ENCODE peak calls at places on chromosomes 16 and 17, in five cellular contexts. One of them, this sample, is unnamed.

GRCh38 chr17:82933911-82934310 is 94.1 kb upstream of the ZNF750 start:
- DNase-seq in AG04450: no peak
- DNase-seq in AG10803: no peak
- DNase-seq in neuronal stem cell: no peak
- DNase-seq in NCI-H187 treated with DMSO at 0.1 percent for 48 hours: no peak
- DNase-seq in this sample: peak

GRCh38 chr16:85126731-85127662 is 14.7 kb upstream of the CIBAR2 start:
- DNase-seq in AG04450: peak
- DNase-seq in AG10803: peak
- DNase-seq in neuronal stem cell: peak
- DNase-seq in NCI-H187 treated with DMSO at 0.1 percent for 48 hours: no peak
- DNase-seq in this sample: no peak

GRCh38 chr17:50923611-50924010 is 57.5 kb upstream of the TOB1 start:
- DNase-seq in AG04450: no peak
- DNase-seq in AG10803: no peak
- DNase-seq in neuronal stem cell: no peak
- DNase-seq in NCI-H187 treated with DMSO at 0.1 percent for 48 hours: no peak
- DNase-seq in this sample: no peak

GRCh38 chr17:44522883-44523671 is 19.9 kb upstream of the GPATCH8 start:
- DNase-seq in AG04450: no peak
- DNase-seq in AG10803: peak
- DNase-seq in neuronal stem cell: no peak
- DNase-seq in NCI-H187 treated with DMSO at 0.1 percent for 48 hours: no peak
- DNase-seq in this sample: peak

GRCh38 chr17:55295411-55296170 is 30.8 kb downstream of the HLF start:
- DNase-seq in AG04450: peak
- DNase-seq in AG10803: peak
- DNase-seq in neuronal stem cell: peak
- DNase-seq in NCI-H187 treated with DMSO at 0.1 percent for 48 hours: no peak
- DNase-seq in this sample: no peak

GRCh38 chr17:4607261-4607731 is 23.0 kb downstream of the SMTNL2 start:
- DNase-seq in AG04450: no peak
- DNase-seq in AG10803: no peak
- DNase-seq in neuronal stem cell: no peak
- DNase-seq in NCI-H187 treated with DMSO at 0.1 percent for 48 hours: no peak
- DNase-seq in this sample: no peak

GRCh38 chr16:58614212-58614611 is 15.4 kb downstream of the CNOT1 start:
- DNase-seq in AG04450: no peak
- DNase-seq in AG10803: peak
- DNase-seq in neuronal stem cell: no peak
- DNase-seq in NCI-H187 treated with DMSO at 0.1 percent for 48 hours: no peak
- DNase-seq in this sample: peak

GRCh38 chr17:58246104-58246740 is 7.8 kb downstream of the LPO start:
- DNase-seq in AG04450: no peak
- DNase-seq in AG10803: no peak
- DNase-seq in neuronal stem cell: no peak
- DNase-seq in NCI-H187 treated with DMSO at 0.1 percent for 48 hours: no peak
- DNase-seq in this sample: no peak

GRCh38 chr17:22286337-22287041 is 594.2 kb downstream of the KCNJ18 start:
- DNase-seq in AG04450: no peak
- DNase-seq in AG10803: no peak
- DNase-seq in neuronal stem cell: no peak
- DNase-seq in NCI-H187 treated with DMSO at 0.1 percent for 48 hours: no peak
- DNase-seq in this sample: peak

GRCh38 chr16:14303182-14303618 is 232.1 kb downstream of the MRTFB start:
- DNase-seq in AG04450: no peak
- DNase-seq in AG10803: no peak
- DNase-seq in neuronal stem cell: no peak
- DNase-seq in NCI-H187 treated with DMSO at 0.1 percent for 48 hours: no peak
- DNase-seq in this sample: no peak

GRCh38 chr17:65297384-65297783 is 160.2 kb downstream of the RGS9 start:
- DNase-seq in AG04450: no peak
- DNase-seq in AG10803: peak
- DNase-seq in neuronal stem cell: no peak
- DNase-seq in NCI-H187 treated with DMSO at 0.1 percent for 48 hours: no peak
- DNase-seq in this sample: no peak

GRCh38 chr17:65576939-65577338 is 15.5 kb upstream of the AXIN2 start:
- DNase-seq in AG04450: no peak
- DNase-seq in AG10803: no peak
- DNase-seq in neuronal stem cell: no peak
- DNase-seq in NCI-H187 treated with DMSO at 0.1 percent for 48 hours: no peak
- DNase-seq in this sample: no peak

GRCh38 chr17:6313835-6314234 is 121.1 kb downstream of the AIPL1 start:
- DNase-seq in AG04450: no peak
- DNase-seq in AG10803: no peak
- DNase-seq in neuronal stem cell: no peak
- DNase-seq in NCI-H187 treated with DMSO at 0.1 percent for 48 hours: no peak
- DNase-seq in this sample: no peak

GRCh38 chr17:17749921-17750320 is 68.7 kb downstream of the RAI1 start:
- DNase-seq in AG04450: no peak
- DNase-seq in AG10803: peak
- DNase-seq in neuronal stem cell: peak
- DNase-seq in NCI-H187 treated with DMSO at 0.1 percent for 48 hours: no peak
- DNase-seq in this sample: no peak

GRCh38 chr16:27759301-27759871 is 209.4 kb downstream of the KATNIP start:
- DNase-seq in AG04450: no peak
- DNase-seq in AG10803: peak
- DNase-seq in neuronal stem cell: no peak
- DNase-seq in NCI-H187 treated with DMSO at 0.1 percent for 48 hours: no peak
- DNase-seq in this sample: no peak

GRCh38 chr17:36697907-36698526 is 96.6 kb downstream of the MRM1 start:
- DNase-seq in AG04450: no peak
- DNase-seq in AG10803: no peak
- DNase-seq in neuronal stem cell: peak
- DNase-seq in NCI-H187 treated with DMSO at 0.1 percent for 48 hours: no peak
- DNase-seq in this sample: no peak

GRCh38 chr16:80120899-80121521 is 419.8 kb upstream of the DYNLRB2 start:
- DNase-seq in AG04450: no peak
- DNase-seq in AG10803: no peak
- DNase-seq in neuronal stem cell: no peak
- DNase-seq in NCI-H187 treated with DMSO at 0.1 percent for 48 hours: no peak
- DNase-seq in this sample: no peak

GRCh38 chr16:88383401-88384221 is 852 bp downstream of the ZNF469 start:
- DNase-seq in AG04450: no peak
- DNase-seq in AG10803: peak
- DNase-seq in neuronal stem cell: no peak
- DNase-seq in NCI-H187 treated with DMSO at 0.1 percent for 48 hours: no peak
- DNase-seq in this sample: no peak

GRCh38 chr17:50944054-50944901 is 78.1 kb upstream of the TOB1 start:
- DNase-seq in AG04450: no peak
- DNase-seq in AG10803: peak
- DNase-seq in neuronal stem cell: no peak
- DNase-seq in NCI-H187 treated with DMSO at 0.1 percent for 48 hours: no peak
- DNase-seq in this sample: peak

GRCh38 chr17:50132104-50132794 is 2.3 kb upstream of the SAMD14 start:
- DNase-seq in AG04450: no peak
- DNase-seq in AG10803: no peak
- DNase-seq in neuronal stem cell: no peak
- DNase-seq in NCI-H187 treated with DMSO at 0.1 percent for 48 hours: no peak
- DNase-seq in this sample: no peak

GRCh38 chr16:54817432-54817831 is 113.2 kb upstream of the IRX5 start:
- DNase-seq in AG04450: no peak
- DNase-seq in AG10803: peak
- DNase-seq in neuronal stem cell: no peak
- DNase-seq in NCI-H187 treated with DMSO at 0.1 percent for 48 hours: no peak
- DNase-seq in this sample: no peak

GRCh38 chr17:12964840-12965239 is 53.0 kb downstream of the ELAC2 start:
- DNase-seq in AG04450: no peak
- DNase-seq in AG10803: no peak
- DNase-seq in neuronal stem cell: no peak
- DNase-seq in NCI-H187 treated with DMSO at 0.1 percent for 48 hours: no peak
- DNase-seq in this sample: no peak

GRCh38 chr17:876272-876671 is 94.1 kb downstream of the MRM3 start:
- DNase-seq in AG04450: no peak
- DNase-seq in AG10803: no peak
- DNase-seq in neuronal stem cell: no peak
- DNase-seq in NCI-H187 treated with DMSO at 0.1 percent for 48 hours: no peak
- DNase-seq in this sample: no peak

This sample was measured in mesenteric fat pad.